ENCODE peak calls at places on chromosome 10, in seven cellular contexts. V, C, E, G, P, M and Y are unnamed samples.

GRCh38 chr10:61463035-61463909 is 10.1 kb upstream of the TMEM26 start:
- DNase-seq in V (peak), G (no peak), E (peak), M (no peak), C (no peak), P (peak), Y (no peak)

GRCh38 chr10:104376784-104377300 is 23.2 kb downstream of the CFAP58 start:
- DNase-seq in G (no peak), M (no peak), C (no peak), V (peak), E (no peak), P (peak), Y (no peak)

GRCh38 chr10:133326745-133327650 is 9.7 kb downstream of the CALY start:
- DNase-seq in C (no peak), E (peak), P (no peak), G (no peak), V (no peak), M (peak), Y (no peak)

GRCh38 chr10:44989621-44990301 is 11.0 kb upstream of the ZNF22 start:
- DNase-seq in C (no peak), V (no peak), M (no peak), G (peak), E (no peak), P (no peak), Y (no peak)

GRCh38 chr10:117094856-117095255 is 43.2 kb downstream of the VAX1 start:
- DNase-seq in G (peak), V (no peak), M (no peak), C (no peak), P (no peak), E (no peak), Y (no peak)

GRCh38 chr10:125076891-125077643 is 83.3 kb downstream of the CTBP2 start:
- DNase-seq in E (peak), V (no peak), M (no peak), P (no peak), G (no peak), C (no peak), Y (no peak)

GRCh38 chr10:24669285-24669861 is 54.3 kb downstream of the ARHGAP21 start:
- DNase-seq in C (no peak), P (no peak), M (no peak), G (no peak), V (no peak), E (no peak), Y (no peak)

GRCh38 chr10:7488418-7488829 is 77.6 kb upstream of the SFMBT2 start:
- DNase-seq in C (no peak), M (no peak), P (peak), G (no peak), E (peak), V (peak), Y (peak)

GRCh38 chr10:114876169-114876568 is 54.6 kb downstream of the FHIP2A start:
- DNase-seq in G (no peak), M (no peak), P (no peak), C (no peak), E (no peak), V (peak), Y (peak)

GRCh38 chr10:69061305-69062161 is 26.4 kb upstream of the SRGN start:
- DNase-seq in V (peak), E (peak), M (no peak), C (peak), P (peak), G (no peak), Y (peak)

GRCh38 chr10:14696763-14697321 is 77.9 kb downstream of the FAM107B start:
- DNase-seq in C (no peak), P (no peak), G (no peak), V (no peak), M (no peak), E (no peak), Y (no peak)

GRCh38 chr10:51425431-51425830 is 274.0 kb downstream of the CSTF2T start:
- DNase-seq in P (no peak), G (no peak), V (no peak), C (no peak), E (peak), M (no peak), Y (no peak)

GRCh38 chr10:28137907-28138880 is 139.3 kb upstream of the ODAD2 start:
- DNase-seq in C (no peak), M (no peak), P (peak), G (no peak), V (no peak), E (peak), Y (no peak)

GRCh38 chr10:99328579-99329237 is 448 bp upstream of the CNNM1 start:
- DNase-seq in C (no peak), V (no peak), G (no peak), E (no peak), P (no peak), M (no peak), Y (no peak)

GRCh38 chr10:71459513-71459912 is 62.8 kb downstream of the CDH23 start:
- DNase-seq in C (no peak), V (no peak), E (no peak), M (no peak), P (no peak), G (no peak), Y (no peak)

GRCh38 chr10:33556581-33556980 is 222.1 kb upstream of the NRP1 start:
- DNase-seq in E (no peak), P (no peak), V (no peak), C (no peak), G (no peak), M (no peak), Y (no peak)

GRCh38 chr10:97543025-97543546 is 29.5 kb upstream of the ANKRD2 start:
- DNase-seq in P (peak), E (peak), V (peak), G (peak), C (no peak), M (no peak), Y (peak)

GRCh38 chr10:112552593-112553110 is 105.6 kb downstream of the VTI1A start:
- DNase-seq in P (no peak), C (no peak), E (no peak), G (no peak), M (no peak), V (no peak), Y (no peak)

GRCh38 chr10:529831-530230 is 159.6 kb downstream of the DIP2C start:
- DNase-seq in M (no peak), P (no peak), V (no peak), E (no peak), C (no peak), G (peak), Y (no peak)
- TF ChIP-seq CTCF in M (no peak), P (no peak), V (no peak), E (no peak), C (no peak), G (no peak), Y (no peak)

DNA sequence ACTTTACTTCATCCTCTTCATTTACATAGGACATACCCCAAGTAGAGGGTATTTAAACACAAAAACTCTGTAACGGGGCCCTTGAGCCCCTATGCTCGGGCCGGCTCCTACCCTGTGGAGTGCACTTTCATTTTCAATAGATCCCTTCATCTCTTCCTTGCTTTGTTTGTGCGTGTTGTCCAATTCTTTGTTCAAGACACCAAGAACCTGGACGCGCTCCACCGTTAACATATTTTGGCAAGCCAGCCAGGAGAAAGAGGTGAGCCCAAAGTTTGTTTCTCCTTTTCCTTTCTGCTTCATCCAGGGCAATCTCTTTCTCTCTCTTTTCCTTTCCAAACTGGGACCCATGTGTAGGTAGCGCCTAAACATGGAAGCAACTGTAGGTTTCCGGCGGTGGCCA is 26.0 kb upstream of the BNIP3 start:
- DNase-seq in E (no peak), G (no peak), V (no peak), P (no peak), M (no peak), C (no peak), Y (no peak)
- TF ChIP-seq CTCF in E (no peak), G (no peak), V (no peak), P (no peak), M (no peak), C (no peak), Y (no peak)

DNA sequence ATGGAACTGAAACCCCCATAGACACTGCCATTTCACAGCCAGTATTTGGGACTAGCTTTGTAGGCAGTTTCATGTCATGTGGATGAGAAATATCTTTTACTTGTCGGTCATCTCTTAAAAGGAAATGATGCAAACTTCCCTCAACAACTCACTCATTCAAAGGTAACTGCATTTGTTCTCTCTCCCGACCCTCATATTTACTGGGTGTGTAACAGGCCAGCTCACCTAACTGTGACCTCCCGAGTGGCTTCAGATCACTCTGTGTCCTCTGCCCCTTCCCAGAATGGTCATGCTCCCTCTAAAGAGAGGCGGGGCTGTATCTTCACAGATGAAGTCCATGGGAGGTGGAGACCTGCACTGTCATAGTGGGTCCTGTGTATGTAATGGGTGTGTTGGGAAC is 14.7 kb downstream of the LRRC18 start:
- DNase-seq in V (no peak), P (no peak), G (no peak), C (no peak), M (no peak), E (no peak), Y (no peak)
- TF ChIP-seq CTCF in V (no peak), P (no peak), G (no peak), C (no peak), M (no peak), E (no peak), Y (no peak)

DNA sequence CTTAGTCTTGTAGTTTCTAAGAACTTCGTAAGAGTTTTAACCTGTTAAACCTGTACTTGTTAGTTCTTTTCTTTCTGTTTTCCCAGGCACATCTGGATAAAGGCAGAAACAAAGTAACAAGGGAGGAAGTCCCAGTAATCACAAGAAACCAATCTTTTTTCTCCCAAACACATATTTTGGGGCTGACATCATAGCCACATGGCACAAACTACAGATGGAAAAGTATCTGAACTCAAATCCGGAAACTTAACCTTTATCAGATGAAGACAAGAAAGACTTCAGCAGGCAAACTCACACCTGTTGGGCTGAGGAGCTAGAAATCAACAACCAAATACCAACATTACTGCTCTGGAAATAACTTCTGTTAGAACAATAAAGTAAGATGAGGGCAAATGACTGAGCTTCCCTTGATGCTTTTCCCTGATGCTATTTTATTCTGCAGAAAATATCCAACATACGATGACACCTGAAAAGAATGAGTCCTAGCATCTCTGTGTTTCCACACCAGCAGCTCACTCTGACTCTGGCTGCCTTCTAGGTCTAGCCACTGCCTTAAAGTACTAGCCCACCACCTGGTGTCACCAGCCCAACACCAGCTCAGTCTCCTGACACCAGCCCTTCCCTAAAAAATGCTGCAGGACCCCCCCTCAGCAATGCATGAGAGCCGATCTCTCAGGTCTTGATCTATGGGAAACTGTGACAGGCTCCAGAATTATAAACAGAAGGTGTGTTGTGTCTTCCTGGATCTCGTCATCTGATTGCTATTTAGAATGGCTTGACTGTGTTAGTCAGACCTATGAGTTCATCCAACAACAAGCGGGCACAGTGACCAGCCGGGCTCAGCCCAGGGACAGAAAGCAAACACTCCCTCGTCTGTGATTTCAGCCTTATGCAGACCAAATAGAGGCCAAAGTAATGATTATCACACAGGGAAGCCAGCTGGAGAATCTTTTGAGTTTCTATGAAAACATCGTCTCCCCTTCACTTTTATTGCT is 66.8 kb downstream of the CUBN start:
- DNase-seq in M (no peak), E (peak), P (peak), C (no peak), V (peak), G (no peak), Y (no peak)
- TF ChIP-seq CTCF in M (no peak), E (no peak), P (no peak), C (no peak), V (no peak), G (no peak), Y (no peak)